ENCODE peak calls at places on chromosome 17, in six cellular contexts. Q is mucosa of descending colon, K is cardiac muscle cell, F is tibial nerve, L is suprapubic skin, G is body of pancreas. S is an unnamed sample. For H3K36me3, the result is how much of the 10 kb centered on the place peaks cover.

GRCh38 chr17:69485901-69486643 is 71.6 kb downstream of the MAP2K6 start:
- DNase-seq in Q (no peak), K (no peak), F (no peak), L (no peak), G (no peak), S (no peak)

GRCh38 chr17:47145351-47145750 is 43.7 kb downstream of the CDC27 start:
- DNase-seq in Q (no peak), K (no peak), F (no peak), L (no peak), G (no peak), S (no peak)

GRCh38 chr17:2709173-2709661 is 2.3 kb downstream of the CLUH start:
- DNase-seq in Q (peak), K (no peak), F (no peak), L (peak), G (peak), S (no peak)

GRCh38 chr17:19991252-19991885 is 13.7 kb upstream of the AKAP10 start:
- DNase-seq in Q (no peak), K (no peak), F (no peak), L (no peak), G (no peak), S (no peak)

GRCh38 chr17:18107971-18108370 is 585 bp upstream of the MYO15A start:
- DNase-seq in Q (no peak), K (no peak), F (no peak), L (no peak), G (no peak), S (no peak)

GRCh38 chr17:74748279-74748528 is 224 bp upstream of the NHERF1 start:
- DNase-seq in Q (no peak), K (no peak), F (no peak), L (no peak), G (no peak), S (no peak)

GRCh38 chr17:50128441-50129302 is 1.3 kb downstream of the SAMD14 start:
- DNase-seq in Q (no peak), K (peak), F (no peak), L (no peak), G (no peak), S (no peak)

GRCh38 chr17:32894245-32894644 is 17.3 kb upstream of the MYO1D start:
- DNase-seq in Q (no peak), K (no peak), F (no peak), L (no peak), G (no peak), S (no peak)

GRCh38 chr17:80856863-80857488 is 134.7 kb upstream of the CHMP6 start:
- DNase-seq in Q (peak), K (no peak), F (no peak), L (no peak), G (no peak), S (no peak)

GRCh38 chr17:48429638-48430586 is at the start of gene SKAP1:
- DNase-seq in Q (peak), K (no peak), F (no peak), L (no peak), G (peak), S (no peak)

GRCh38 chr17:81365148-81365600 is 30.1 kb upstream of the BAHCC1 start:
- DNase-seq in Q (peak), K (peak), F (no peak), L (no peak), G (peak), S (no peak)

GRCh38 chr17:35795007-35795870 is at the start of gene MMP28:
- DNase-seq in Q (peak), K (peak), F (no peak), L (peak), G (peak), S (no peak)

GRCh38 chr17:4710693-4711634 is 532 bp downstream of the ARRB2 start:
- DNase-seq in Q (peak), K (no peak), F (no peak), L (no peak), G (no peak), S (no peak)

GRCh38 chr17:75722076-75722475 is 817 bp downstream of the ITGB4 start:
- DNase-seq in Q (peak), K (no peak), F (no peak), L (no peak), G (no peak), S (no peak)

GRCh38 chr17:65035704-65036103 is 20.8 kb downstream of the GNA13 start:
- DNase-seq in Q (no peak), K (no peak), F (no peak), L (no peak), G (no peak), S (no peak)
- H3K36me3 ChIP-seq in Q (under half), K (under half), F (under half), L (under half), G (under half), S (under half)

GRCh38 chr17:15278381-15278780 is 13.3 kb upstream of the PMP22 start:
- DNase-seq in Q (no peak), K (no peak), F (no peak), L (no peak), G (no peak), S (no peak)

GRCh38 chr17:15274017-15274416 is 8.9 kb upstream of the PMP22 start:
- DNase-seq in Q (no peak), K (no peak), F (no peak), L (no peak), G (no peak), S (no peak)

GRCh38 chr17:15281909-15282308 is 16.8 kb upstream of the PMP22 start:
- DNase-seq in Q (no peak), K (peak), F (no peak), L (no peak), G (no peak), S (no peak)

GRCh38 chr17:15284537-15284936 is 19.4 kb upstream of the PMP22 start:
- DNase-seq in Q (no peak), K (no peak), F (no peak), L (no peak), G (no peak), S (no peak)

GRCh38 chr17:15279011-15279477 is 13.9 kb upstream of the PMP22 start:
- DNase-seq in Q (no peak), K (no peak), F (no peak), L (no peak), G (no peak), S (no peak)
- H3K4me3 ChIP-seq in Q (no peak), K (no peak), F (no peak), L (no peak), G (no peak), S (no peak)

GRCh38 chr17:34562387-34562786 is 17.0 kb upstream of the TMEM132E start:
- DNase-seq in Q (no peak), K (no peak), F (no peak), L (no peak), G (no peak), S (no peak)
- TF ChIP-seq CTCF in Q (no peak), K (peak), F (peak), L (no peak), G (peak), S (peak)

GRCh38 chr17:77387891-77388290 is 247.1 kb downstream of the SEC14L1 start:
- DNase-seq in Q (no peak), K (no peak), F (no peak), L (no peak), G (no peak), S (no peak)
- H3K36me3 ChIP-seq in Q (under half), K (under half), F (under half), L (under half), G (under half), S (under half)

DNA sequence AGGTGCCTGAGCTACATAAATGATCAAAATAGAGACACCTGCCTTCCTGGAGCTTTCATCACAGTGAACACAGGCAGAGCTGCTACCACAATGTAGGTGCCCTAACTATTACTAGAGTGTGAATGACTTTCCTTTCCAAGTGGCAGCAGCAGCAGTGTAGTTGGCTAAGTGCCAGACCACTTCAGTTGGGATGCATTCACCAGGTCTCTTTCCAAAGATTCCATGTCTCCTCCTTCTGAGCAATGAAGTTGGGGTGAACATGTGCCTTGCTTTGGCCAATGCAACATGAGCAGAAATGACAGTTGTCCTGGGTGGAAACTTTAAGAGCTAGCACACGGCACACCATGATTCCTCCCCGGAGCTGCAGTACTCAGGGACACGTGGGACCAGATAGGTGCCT is 23.3 kb upstream of the CACNG4 start:
- DNase-seq in Q (no peak), K (no peak), F (no peak), L (no peak), G (no peak), S (no peak)
- H3K4me3 ChIP-seq in Q (no peak), K (no peak), F (no peak), L (no peak), G (no peak), S (no peak)

GRCh38 chr17:14515015-14515414 is 214.1 kb downstream of the HS3ST3B1 start:
- DNase-seq in Q (no peak), K (peak), F (no peak), L (no peak), G (no peak), S (no peak)
- TF ChIP-seq CTCF in Q (no peak), K (no peak), F (no peak), L (no peak), G (no peak), S (no peak)

DNA sequence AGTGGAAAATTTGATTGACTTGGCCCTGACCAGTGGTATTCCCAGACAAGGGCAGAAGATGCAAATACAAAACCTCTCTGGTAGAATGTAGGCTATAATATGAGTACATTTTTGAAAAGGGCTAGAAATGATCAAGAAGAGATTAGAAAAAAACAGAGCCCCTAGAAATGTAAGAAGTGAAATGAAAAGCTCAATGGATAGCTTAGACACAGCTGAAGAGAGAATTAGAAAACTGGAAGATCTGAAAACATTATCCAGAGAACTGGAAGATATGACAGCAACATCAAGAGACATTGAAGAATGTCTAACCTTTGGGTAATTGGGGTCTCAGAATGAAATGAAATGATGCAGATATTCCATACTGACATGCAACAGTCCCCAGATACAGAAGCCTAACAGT is 105.2 kb upstream of the ZNF750 start:
- DNase-seq in Q (no peak), K (no peak), F (no peak), L (no peak), G (no peak), S (no peak)
- H3K36me3 ChIP-seq in Q (under half), K (under half), F (half or more), L (half or more), G (under half), S (under half)

GRCh38 chr17:58341861-58342475 is 10.0 kb downstream of the SUPT4H1 start:
- DNase-seq in Q (no peak), K (no peak), F (no peak), L (no peak), G (no peak), S (no peak)
- H3K4me3 ChIP-seq in Q (no peak), K (no peak), F (no peak), L (no peak), G (no peak), S (no peak)

GRCh38 chr17:5747964-5748363 is 163.7 kb upstream of the NLRP1 start:
- DNase-seq in Q (no peak), K (no peak), F (no peak), L (no peak), G (no peak), S (no peak)

GRCh38 chr17:5741810-5742209 is 157.5 kb upstream of the NLRP1 start:
- DNase-seq in Q (no peak), K (no peak), F (no peak), L (no peak), G (no peak), S (no peak)

GRCh38 chr17:5745091-5745820 is 160.9 kb upstream of the NLRP1 start:
- DNase-seq in Q (no peak), K (no peak), F (no peak), L (no peak), G (no peak), S (no peak)

GRCh38 chr17:5747276-5747675 is 163.0 kb upstream of the NLRP1 start:
- DNase-seq in Q (no peak), K (no peak), F (no peak), L (no peak), G (no peak), S (no peak)
- TF ChIP-seq CTCF in Q (no peak), K (no peak), F (no peak), L (no peak), G (no peak), S (peak)

GRCh38 chr17:78116411-78116810 is 12.1 kb downstream of the TMC6 start:
- DNase-seq in Q (no peak), K (no peak), F (no peak), L (no peak), G (no peak), S (no peak)

GRCh38 chr17:78112508-78113471 is 15.8 kb downstream of the TMC6 start:
- DNase-seq in Q (peak), K (peak), F (peak), L (no peak), G (peak), S (no peak)

GRCh38 chr17:78114831-78115723 is 13.5 kb downstream of the TMC6 start:
- DNase-seq in Q (peak), K (no peak), F (no peak), L (no peak), G (no peak), S (no peak)

GRCh38 chr17:78111727-78112507 is 16.6 kb downstream of the TMC6 start:
- DNase-seq in Q (peak), K (no peak), F (no peak), L (no peak), G (no peak), S (no peak)

DNA sequence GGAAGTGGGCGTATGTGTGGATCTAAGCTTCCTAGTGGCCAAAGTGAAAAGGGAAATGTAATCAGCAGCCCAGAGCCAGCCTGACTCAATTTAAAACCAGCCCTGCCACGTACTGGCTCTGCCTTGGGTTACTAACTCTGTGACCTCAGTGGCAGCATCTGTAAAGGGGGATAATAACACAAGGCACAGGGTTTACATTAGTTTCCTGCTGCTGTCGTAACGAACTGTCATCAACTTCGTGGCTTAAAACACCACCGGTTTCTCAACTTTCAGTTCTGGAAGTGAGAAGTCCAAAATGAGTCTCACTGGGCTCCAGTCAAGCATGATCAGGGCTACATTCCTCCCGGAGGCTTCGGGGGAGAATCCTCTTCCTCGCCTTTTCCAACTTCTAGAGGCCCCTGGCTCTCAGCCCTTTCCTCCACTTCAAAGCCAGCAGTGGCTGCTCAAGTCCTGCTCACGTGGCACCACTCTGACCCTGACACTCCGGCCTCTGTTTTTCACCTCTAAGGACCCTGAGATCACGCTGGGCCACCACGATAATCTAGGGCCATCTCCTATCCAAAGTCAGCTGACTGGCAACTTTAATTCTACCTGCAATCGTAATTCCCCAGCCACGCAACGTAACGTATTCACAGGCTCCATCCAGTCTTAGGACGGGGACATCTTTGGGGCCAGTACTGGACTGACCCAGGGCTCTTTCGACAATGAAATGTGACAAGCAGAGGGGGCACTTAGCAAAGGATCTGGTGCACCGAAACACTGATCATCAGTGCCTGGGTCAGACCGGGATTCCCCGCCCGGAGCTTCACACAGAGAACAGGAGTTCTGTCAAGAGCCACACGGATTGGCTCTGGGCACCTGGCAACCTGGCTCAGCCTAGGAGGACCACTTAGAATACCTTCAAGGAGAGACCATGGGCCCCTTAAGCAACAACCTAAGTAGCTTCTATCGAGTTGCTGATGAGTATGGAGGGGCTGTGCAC is 14.5 kb downstream of the TMC6 start:
- DNase-seq in Q (no peak), K (no peak), F (no peak), L (no peak), G (no peak), S (no peak)
- H3K36me3 ChIP-seq in Q (under half), K (under half), F (half or more), L (under half), G (under half), S (under half)